ENCODE peak calls at places on chromosomes 4 and X, in seven cellular contexts. E is CD4-positive, alpha-beta T cell; I is CD8-positive, alpha-beta T cell; C is heart right ventricle; G is left lung; P is GM23248; W is transverse colon. Q is an unnamed sample.
A peak's percentile ranks its signal among the peaks of the same experiment; 100 is the strongest.

GRCh38 chr4:147737623-147738022 is 5.7 kb downstream of the ARHGAP10 start:
- DNase-seq in E (no peak), I (no peak), C (no peak), G (no peak), P (no peak), W (no peak), Q (no peak)

GRCh38 chr4:144611850-144612249 is 34.1 kb upstream of the HHIP start:
- DNase-seq in E (no peak), I (no peak), C (no peak), G (no peak), P (peak; percentile 45), W (peak; percentile 9), Q (no peak)

GRCh38 chr4:8589831-8590545 is 2.6 kb upstream of the CPZ start:
- DNase-seq in E (no peak), I (no peak), C (no peak), G (peak; percentile 37), P (peak; percentile 72), W (no peak), Q (no peak)

GRCh38 chr4:38387348-38387747 is 276.7 kb upstream of the KLF3 start:
- DNase-seq in E (no peak), I (no peak), C (peak; percentile 26), G (no peak), P (peak; percentile 14), W (peak; percentile 48), Q (no peak)

GRCh38 chr4:127783026-127783769 is 1.1 kb downstream of the HSPA4L start:
- DNase-seq in E (no peak), I (no peak), C (peak; percentile 44), G (no peak), P (peak; percentile 66), W (peak; percentile 65), Q (peak; percentile 58)

GRCh38 chr4:142248946-142249345 is 597.2 kb downstream of the INPP4B start:
- DNase-seq in E (no peak), I (no peak), C (no peak), G (no peak), P (peak; percentile 88), W (no peak), Q (no peak)

GRCh38 chrX:120823554-120823953 is 52.1 kb downstream of the CT47B1 start:
- DNase-seq in E (no peak), I (no peak), C (no peak), G (no peak), P (no peak), W (no peak), Q (no peak)

GRCh38 chr4:114417214-114417613 is 181.4 kb upstream of the UGT8 start:
- DNase-seq in E (no peak), I (no peak), C (no peak), G (no peak), P (no peak), W (no peak), Q (no peak)

GRCh38 chrX:72128881-72129280 is 2.8 kb downstream of the RTL5 start:
- DNase-seq in E (no peak), I (no peak), C (no peak), G (no peak), P (peak; percentile 49), W (no peak), Q (no peak)

GRCh38 chrX:140274761-140275525 is 229.9 kb downstream of the SOX3 start:
- DNase-seq in E (no peak), I (no peak), C (no peak), G (no peak), P (peak; percentile 77), W (no peak), Q (no peak)

DNA sequence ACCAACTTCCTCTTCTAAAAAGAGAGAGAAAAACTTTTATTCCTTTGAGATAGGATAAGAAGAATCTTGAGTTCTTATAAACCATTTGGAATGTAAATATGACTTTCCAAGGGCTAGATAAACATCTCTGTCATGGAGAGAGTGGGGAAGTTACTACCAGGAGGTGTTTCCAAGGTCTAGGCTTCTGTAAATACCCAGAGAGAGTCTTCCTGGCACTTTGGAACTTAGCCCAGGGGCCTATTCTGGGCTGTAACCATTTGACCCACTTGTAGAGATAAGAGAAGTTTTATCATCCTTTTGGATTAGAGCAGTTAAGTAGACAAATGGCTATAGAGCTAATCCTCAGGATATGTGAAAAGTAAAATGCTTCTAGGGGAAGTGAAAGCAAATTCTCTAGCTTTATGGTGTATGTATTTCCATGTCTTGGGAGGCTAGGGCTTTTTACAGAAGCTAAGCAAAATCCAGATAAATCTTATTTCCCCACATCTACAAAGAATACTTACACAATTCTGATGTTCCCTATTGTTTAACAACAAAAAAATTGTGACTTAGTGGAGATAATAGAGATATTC is 51.1 kb downstream of the MCUB start:
- DNase-seq in E (no peak), I (no peak), C (no peak), G (no peak), P (no peak), W (no peak), Q (no peak)
- H3K9me3 ChIP-seq in E (peaks cover 16% of the 10 kb centered on the region), I (no peaks in the 10 kb centered on the region), C (peaks cover 18% of the 10 kb centered on the region), G (peaks cover 9% of the 10 kb centered on the region), P (no peaks in the 10 kb centered on the region), W (peaks cover 13% of the 10 kb centered on the region), Q (peaks cover 4% of the 10 kb centered on the region)

GRCh38 chr4:173212379-173212778 is 43.8 kb downstream of the GALNT7 start:
- DNase-seq in E (no peak), I (no peak), C (no peak), G (no peak), P (peak; percentile 12), W (no peak), Q (no peak)
- H3K27ac ChIP-seq in E (no peak overlapping the region), I (no peak overlapping the region), C (no peak overlapping the region), G (no peak overlapping the region), P (no peak overlapping the region), W (no peak overlapping the region), Q (no peak overlapping the region)

DNA sequence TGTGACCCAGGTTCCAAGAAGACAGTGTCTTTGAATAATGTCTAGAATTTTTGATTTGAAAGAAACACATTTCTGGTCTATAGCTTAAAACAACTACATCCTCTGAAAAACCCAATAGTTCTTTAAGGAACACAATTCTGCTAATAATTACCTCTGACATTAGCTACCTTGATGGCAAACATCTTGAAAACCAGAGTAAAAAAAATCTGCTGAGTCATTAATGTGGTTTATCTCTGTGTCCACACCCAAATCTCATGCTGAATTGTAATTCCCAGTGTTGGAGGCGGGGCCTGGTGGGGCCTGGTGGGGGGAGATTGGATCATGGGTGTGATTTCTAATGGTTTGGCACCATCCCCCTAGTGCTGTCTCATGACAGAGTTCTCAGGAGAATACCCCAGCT is 1233.8 kb downstream of the NLGN4X start:
- DNase-seq in E (no peak), I (no peak), C (no peak), G (no peak), P (no peak), W (no peak), Q (no peak)
- H3K9me3 ChIP-seq in E (no peaks in the 10 kb centered on the region), I (no peaks in the 10 kb centered on the region), C (no peaks in the 10 kb centered on the region), G (no peaks in the 10 kb centered on the region), P (no peaks in the 10 kb centered on the region), W (no peaks in the 10 kb centered on the region), Q (no peaks in the 10 kb centered on the region)

DNA sequence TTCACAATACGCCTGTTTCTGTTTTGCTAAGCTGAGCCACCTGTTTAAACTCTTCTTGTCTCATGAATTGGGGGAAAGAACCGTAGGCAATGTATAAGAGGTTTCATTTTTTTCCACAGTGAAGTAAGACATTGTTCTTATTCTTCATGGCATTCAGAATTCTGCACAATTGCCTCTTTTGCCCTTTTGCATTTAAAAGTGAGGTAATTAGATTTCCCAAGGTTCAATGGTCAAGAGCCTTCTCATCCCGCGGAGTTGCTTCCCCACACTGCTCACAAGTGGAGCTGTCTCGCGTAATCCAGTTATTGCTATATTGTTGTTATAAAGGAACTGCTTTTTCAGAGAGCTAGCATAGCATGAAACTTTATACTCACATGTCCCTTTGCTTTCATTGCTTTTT is 90.8 kb upstream of the SPRY1 start:
- DNase-seq in E (no peak), I (no peak), C (no peak), G (no peak), P (no peak), W (no peak), Q (no peak)
- H3K27ac ChIP-seq in E (no peak overlapping the region), I (no peak overlapping the region), C (no peak overlapping the region), G (no peak overlapping the region), P (no peak overlapping the region), W (no peak overlapping the region), Q (no peak overlapping the region)

Q was measured in breast epithelium.